ENCODE peak calls at places on chromosomes 7 and 10, in four cellular contexts. W, T, H and Z are unnamed samples.

GRCh38 chr10:111118758-111119157 is 41.9 kb downstream of the ADRA2A start:
- DNase-seq in W (no peak), T (no peak), H (no peak), Z (no peak)

GRCh38 chr7:102872460-102872859 is 40.3 kb upstream of the LRRC17 start:
- DNase-seq in W (peak), T (no peak), H (no peak), Z (peak)

GRCh38 chr10:3068968-3069737 is 1.8 kb downstream of the PFKP start:
- DNase-seq in W (no peak), T (no peak), H (no peak), Z (no peak)

GRCh38 chr10:123140164-123140982 is 4.6 kb downstream of the HMX3 start:
- DNase-seq in W (no peak), T (no peak), H (no peak), Z (no peak)

GRCh38 chr7:69517985-69518731 is 80.1 kb upstream of the AUTS2 start:
- DNase-seq in W (no peak), T (peak), H (no peak), Z (no peak)

GRCh38 chr7:110090113-110090820 is 1000.7 kb upstream of the LRRN3 start:
- DNase-seq in W (no peak), T (no peak), H (no peak), Z (no peak)

GRCh38 chr7:26813426-26813825 is 51.0 kb downstream of the SKAP2 start:
- DNase-seq in W (no peak), T (no peak), H (no peak), Z (no peak)

GRCh38 chr7:155665957-155666287 is 21.5 kb downstream of the RBM33 start:
- DNase-seq in W (peak), T (no peak), H (no peak), Z (peak)

GRCh38 chr10:1552881-1553595 is 184.3 kb downstream of the ADARB2 start:
- DNase-seq in W (no peak), T (no peak), H (no peak), Z (no peak)

DNA sequence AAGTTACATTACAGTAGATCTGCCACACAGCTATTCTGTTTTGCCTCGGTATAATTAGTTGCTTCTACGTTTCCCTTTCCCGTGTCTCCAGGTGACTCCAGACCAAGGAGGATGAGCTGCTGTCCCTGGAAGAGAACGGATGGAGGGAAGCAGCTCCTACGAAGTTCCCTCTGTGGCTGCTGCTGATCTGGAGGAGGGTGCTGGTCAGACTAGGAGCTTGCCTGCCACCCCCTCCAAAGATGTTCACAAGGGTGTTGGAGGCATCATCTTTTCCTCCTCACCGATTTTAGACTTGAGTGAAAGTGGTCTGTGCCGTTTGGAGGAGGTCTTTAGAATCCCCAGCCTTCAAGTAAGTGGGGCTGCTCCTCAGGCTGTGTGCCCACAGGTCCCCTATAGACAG is 1.4 kb downstream of the LRRC27 start:
- DNase-seq in W (no peak), T (no peak), H (no peak), Z (no peak)
- H3K4me3 ChIP-seq in W (no peak), T (no peak), H (no peak), Z (no peak)

DNA sequence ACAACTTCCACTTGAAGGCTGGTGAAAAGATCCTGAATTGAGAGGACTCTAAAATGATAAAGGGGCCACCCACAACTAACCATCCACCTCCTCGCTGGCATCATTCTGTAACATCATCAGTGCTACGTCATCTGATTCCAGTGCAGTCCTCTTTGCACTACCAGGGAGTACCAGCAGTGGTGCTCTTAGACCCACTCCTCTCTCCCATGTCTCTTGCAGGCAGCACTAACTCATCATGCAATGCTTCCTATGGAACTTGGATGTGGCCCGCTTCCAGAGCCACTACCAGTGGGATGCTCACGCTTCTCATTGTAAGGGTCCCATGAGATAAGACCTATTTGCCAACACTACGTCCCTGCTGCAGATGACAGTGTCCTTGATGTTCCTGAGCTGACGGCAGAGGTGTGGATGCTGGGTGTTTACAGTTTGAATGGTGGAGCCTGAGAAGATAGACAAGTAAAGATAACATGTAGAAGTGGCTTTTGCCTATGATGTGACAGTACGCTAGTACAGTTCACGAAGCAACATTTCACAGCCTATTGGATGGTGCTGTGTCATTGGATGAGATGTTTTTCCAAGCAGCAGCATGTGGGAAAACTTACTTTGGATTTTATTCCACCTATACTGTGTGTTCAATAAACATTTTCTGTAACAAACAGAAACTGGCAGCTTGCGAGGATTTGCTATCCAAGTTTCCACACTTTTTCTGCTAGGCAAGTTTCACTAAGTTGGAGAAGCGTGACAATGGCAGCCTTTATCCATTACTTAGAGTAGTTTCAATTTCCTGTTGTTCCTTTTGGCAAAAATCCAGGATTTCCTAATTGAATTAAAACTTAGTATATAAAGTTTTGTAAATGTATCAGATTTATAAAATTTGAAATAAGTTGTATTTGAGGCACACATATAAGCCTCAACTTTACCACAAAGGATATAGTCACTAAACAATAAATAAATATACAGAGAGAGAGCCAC is 35.9 kb upstream of the COBL start:
- DNase-seq in W (no peak), T (no peak), H (no peak), Z (no peak)
- TF ChIP-seq CTCF in W (no peak), T (no peak), H (no peak), Z (no peak)

GRCh38 chr7:44044315-44045225 is at the start of gene DBNL:
- DNase-seq in W (peak), T (peak), H (peak), Z (no peak)
- H3K4me3 ChIP-seq in W (peak), T (peak), H (peak), Z (peak)

DNA sequence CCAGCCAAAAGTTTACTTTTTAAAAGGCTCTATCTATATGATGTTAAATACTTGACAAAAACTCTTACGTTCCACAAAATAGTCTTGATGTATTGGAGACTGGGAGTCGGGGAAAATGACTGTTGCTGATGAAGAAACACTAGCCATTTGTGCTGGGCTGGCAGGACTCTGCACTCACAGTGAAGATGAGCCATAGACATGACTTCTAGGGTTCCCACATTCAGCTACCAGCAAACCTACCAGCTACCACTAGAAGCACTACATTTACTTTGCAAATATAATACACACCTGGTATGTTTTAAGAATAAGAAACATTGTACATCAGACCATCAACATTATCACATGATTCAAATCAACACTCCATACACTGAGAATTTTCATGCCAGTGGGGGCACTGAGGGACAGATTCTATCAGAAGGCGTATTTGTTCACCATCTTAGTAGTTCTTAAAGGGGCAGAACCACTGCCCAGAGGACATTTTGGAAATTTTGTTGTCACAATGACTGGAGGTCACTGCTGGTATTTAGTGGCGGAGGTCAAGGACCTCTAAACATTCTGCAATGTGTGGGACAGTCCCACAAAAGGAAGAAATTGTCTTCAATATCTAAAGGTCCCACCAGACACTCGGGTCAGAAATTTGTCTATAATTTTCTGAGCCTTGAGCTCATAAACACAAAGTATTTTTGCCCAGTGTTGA is 52.3 kb downstream of the PARD3 start:
- DNase-seq in W (no peak), T (no peak), H (no peak), Z (no peak)
- TF ChIP-seq CTCF in W (no peak), T (peak), H (no peak), Z (no peak)

DNA sequence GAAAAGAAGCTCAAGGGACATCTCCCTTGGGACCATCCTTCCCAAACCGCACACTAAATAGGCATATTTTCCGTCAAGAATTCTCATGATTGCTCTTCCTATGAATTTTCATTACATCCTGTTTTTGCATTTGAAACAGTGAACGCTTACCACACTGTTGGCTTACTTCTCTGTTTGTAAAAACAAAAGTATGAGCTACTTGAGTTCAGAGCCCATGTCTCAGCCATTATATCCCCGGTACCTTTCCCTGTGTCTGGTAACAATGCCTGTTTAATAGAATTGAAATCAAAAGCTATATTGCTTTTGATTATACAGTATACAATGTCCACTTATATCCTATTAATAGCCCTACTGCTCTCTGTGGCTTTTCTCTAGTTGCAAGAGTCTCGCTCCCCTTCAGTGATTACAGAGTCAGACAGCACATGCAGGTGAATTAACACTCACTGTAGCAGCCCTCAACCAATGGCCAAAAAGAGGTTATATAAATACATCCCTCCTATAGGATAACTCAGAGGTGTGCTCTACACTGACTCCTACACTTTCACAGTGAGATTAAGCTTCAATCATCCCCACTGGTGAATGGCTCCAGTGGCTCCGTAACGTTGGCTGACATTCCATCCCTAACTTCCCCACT is 264.3 kb downstream of the SORCS1 start:
- DNase-seq in W (no peak), T (no peak), H (no peak), Z (no peak)
- H3K4me3 ChIP-seq in W (no peak), T (no peak), H (no peak), Z (no peak)

DNA sequence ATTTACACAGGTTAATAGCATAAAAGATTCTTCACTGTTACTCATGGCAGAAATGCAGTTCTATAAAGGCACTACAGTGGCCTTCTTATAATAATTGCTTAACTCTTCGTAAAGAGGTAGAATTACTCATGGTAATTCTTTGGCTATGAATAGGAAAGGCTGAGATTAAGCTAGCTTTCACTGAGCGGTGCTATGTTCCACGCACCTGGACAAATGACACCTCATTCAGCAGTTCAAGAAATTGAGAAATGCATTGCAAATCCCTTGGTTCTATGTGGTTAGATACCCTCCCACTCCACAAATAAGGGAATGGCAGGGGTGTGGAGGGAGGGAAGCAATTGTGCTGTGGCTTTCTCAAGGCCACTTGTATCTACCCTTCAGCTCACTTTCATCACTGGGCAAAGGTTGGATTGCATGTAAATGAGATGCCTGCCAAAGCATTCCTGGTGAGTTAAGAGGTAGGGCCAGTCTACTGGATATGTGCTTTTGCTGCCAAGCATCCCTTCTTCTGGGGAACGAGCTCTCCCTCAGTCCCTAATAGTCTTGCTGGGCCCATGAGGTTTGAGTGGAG is 210.8 kb downstream of the TEX36 start:
- DNase-seq in W (no peak), T (no peak), H (no peak), Z (no peak)
- TF ChIP-seq CTCF in W (no peak), T (no peak), H (no peak), Z (no peak)

GRCh38 chr7:136869991-136870798 is 1.7 kb downstream of the CHRM2 start:
- DNase-seq in W (no peak), T (no peak), H (no peak), Z (no peak)

GRCh38 chr7:136865777-136866176 is 2.7 kb upstream of the CHRM2 start:
- DNase-seq in W (no peak), T (no peak), H (no peak), Z (no peak)

GRCh38 chr7:136870799-136871487 is 2.5 kb downstream of the CHRM2 start:
- DNase-seq in W (no peak), T (peak), H (no peak), Z (no peak)

GRCh38 chr7:136869006-136869961 is 832 bp downstream of the CHRM2 start:
- DNase-seq in W (no peak), T (peak), H (no peak), Z (no peak)

DNA sequence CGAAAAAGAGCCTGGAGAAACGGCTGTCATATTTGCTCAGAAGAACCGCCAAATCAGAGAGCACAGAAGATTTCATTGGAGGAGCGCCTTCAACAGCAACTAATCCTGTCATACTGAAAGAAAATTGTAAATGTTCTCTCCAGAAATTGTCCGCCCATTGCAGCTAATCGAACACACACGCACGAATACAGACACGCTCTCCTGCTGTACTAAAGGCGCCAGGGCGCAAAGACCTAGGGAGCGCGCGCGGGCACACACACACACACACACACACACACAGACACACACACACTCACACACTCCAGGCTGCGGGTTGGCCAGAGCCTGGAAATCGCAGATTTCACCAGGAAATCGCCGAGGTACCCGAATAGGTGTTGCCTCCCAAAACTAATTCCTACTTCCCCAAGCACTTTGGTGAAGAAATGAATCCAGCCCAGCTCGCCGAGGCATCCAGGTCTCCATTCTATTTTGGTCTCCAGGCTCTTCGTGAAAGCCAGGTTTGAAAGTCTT is at the start of gene CHRM2:
- DNase-seq in W (peak), T (no peak), H (no peak), Z (no peak)
- H3K4me3 ChIP-seq in W (peak), T (no peak), H (peak), Z (peak)

GRCh38 chr10:24950439-24950838 is 2.0 kb downstream of the PRTFDC1 start:
- DNase-seq in W (no peak), T (no peak), H (no peak), Z (no peak)

GRCh38 chr10:24953350-24954074 is 1.1 kb upstream of the PRTFDC1 start:
- DNase-seq in W (peak), T (no peak), H (no peak), Z (no peak)

GRCh38 chr10:24952701-24953349 is 419 bp upstream of the PRTFDC1 start:
- DNase-seq in W (no peak), T (peak), H (peak), Z (no peak)

GRCh38 chr10:24951201-24952145 is 933 bp downstream of the PRTFDC1 start:
- DNase-seq in W (no peak), T (no peak), H (peak), Z (no peak)

GRCh38 chr10:24952146-24952700 is at the start of gene PRTFDC1:
- DNase-seq in W (no peak), T (peak), H (peak), Z (no peak)
- TF ChIP-seq CTCF in W (peak), T (no peak), H (no peak), Z (peak)

GRCh38 chr7:71459137-71459536 is 327.2 kb downstream of the GALNT17 start:
- DNase-seq in W (no peak), T (no peak), H (no peak), Z (no peak)

GRCh38 chr7:71457881-71458590 is 326.1 kb downstream of the GALNT17 start:
- DNase-seq in W (no peak), T (no peak), H (no peak), Z (no peak)

GRCh38 chr7:71454981-71455380 is 323.0 kb downstream of the GALNT17 start:
- DNase-seq in W (no peak), T (no peak), H (no peak), Z (no peak)

GRCh38 chr7:71457021-71457420 is 325.1 kb downstream of the GALNT17 start:
- DNase-seq in W (no peak), T (no peak), H (no peak), Z (no peak)

DNA sequence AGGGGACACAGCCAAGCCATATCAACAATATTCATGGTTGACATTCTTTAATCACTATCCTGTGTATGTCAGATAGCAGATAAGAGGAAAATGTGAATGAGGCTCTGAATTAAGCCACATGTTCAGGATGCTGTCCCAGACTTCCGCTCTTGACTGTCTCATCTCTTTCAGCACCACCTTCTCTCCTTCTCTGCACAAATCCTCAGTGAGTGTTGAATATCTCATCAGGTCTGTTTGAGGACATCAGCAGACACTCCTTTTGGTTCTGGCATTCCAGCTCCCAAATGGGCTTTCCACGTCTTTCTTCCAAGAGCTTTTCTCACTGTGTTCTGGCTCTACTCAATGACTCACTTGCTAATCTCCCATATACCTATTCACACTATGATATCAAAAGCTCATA is 321.7 kb downstream of the GALNT17 start:
- DNase-seq in W (no peak), T (no peak), H (no peak), Z (no peak)
- H3K4me3 ChIP-seq in W (no peak), T (no peak), H (no peak), Z (no peak)

GRCh38 chr7:79064187-79064823 is 389.2 kb downstream of the MAGI2 start:
- DNase-seq in W (no peak), T (no peak), H (no peak), Z (no peak)

GRCh38 chr7:79060498-79060897 is 393.0 kb downstream of the MAGI2 start:
- DNase-seq in W (no peak), T (no peak), H (no peak), Z (no peak)

GRCh38 chr7:79063019-79063698 is 390.3 kb downstream of the MAGI2 start:
- DNase-seq in W (peak), T (no peak), H (no peak), Z (no peak)
- TF ChIP-seq CTCF in W (peak), T (no peak), H (no peak), Z (no peak)